ENCODE peak calls at places on chromosomes 3 and 15, in ten cellular contexts. N is occipital lobe; W is stimulated activated CD4-positive, alpha-beta T cell treated with anti-CD3 and anti-CD28 coated beads, TNF-alpha, amount 100 ng/mL, for 24 hours; P is T-cell; Y is memory B cell; H is hypothalamus; B is HCT116; K is AG09309; V is GM23338; J is mesothelial cell of epicardium. A is an unnamed sample.
A peak's percentile ranks its signal among the peaks of the same experiment; 100 is the strongest.

GRCh38 chr15:80367661-80368060 is 36.5 kb upstream of the ARNT2 start:
- DNase-seq in N (no peak), W (no peak), P (no peak), Y (no peak), H (no peak), B (no peak), K (no peak), V (no peak), J (no peak), A (no peak)

GRCh38 chr3:104584702-104585101 is 782.0 kb upstream of the ALCAM start:
- DNase-seq in N (no peak), W (no peak), P (no peak), Y (no peak), H (no peak), B (no peak), K (no peak), V (no peak), J (no peak), A (no peak)

GRCh38 chr3:53890726-53891499 is 746 bp downstream of the SELENOK start:
- DNase-seq in N (no peak), W (no peak), P (peak; percentile 74), Y (peak; percentile 42), H (no peak), B (peak; percentile 41), K (no peak), V (peak; percentile 69), J (no peak), A (no peak)

GRCh38 chr15:73957276-73957675 is 31.0 kb downstream of the LOXL1 start:
- DNase-seq in N (no peak), W (no peak), P (no peak), Y (no peak), H (no peak), B (no peak), K (no peak), V (no peak), J (no peak), A (no peak)

GRCh38 chr3:183318846-183319770 is 66.1 kb downstream of the B3GNT5 start:
- DNase-seq in N (no peak), W (no peak), P (no peak), Y (no peak), H (no peak), B (no peak), K (no peak), V (no peak), J (no peak), A (no peak)

GRCh38 chr3:188031106-188031505 is 122.9 kb upstream of the LPP start:
- DNase-seq in N (no peak), W (no peak), P (no peak), Y (no peak), H (no peak), B (no peak), K (no peak), V (no peak), J (no peak), A (no peak)

GRCh38 chr3:186108106-186108940 is 566 bp downstream of the ETV5 start:
- DNase-seq in N (no peak), W (no peak), P (no peak), Y (no peak), H (no peak), B (peak; percentile 33), K (no peak), V (peak; percentile 89), J (peak; percentile 60), A (no peak)

GRCh38 chr15:48031466-48031865 is 89.3 kb upstream of the SLC24A5 start:
- DNase-seq in N (no peak), W (no peak), P (no peak), Y (no peak), H (no peak), B (no peak), K (no peak), V (no peak), J (no peak), A (no peak)

GRCh38 chr15:21260966-21261395 is 179.3 kb downstream of the POTEB3 start:
- DNase-seq in N (no peak), W (no peak), P (no peak), Y (no peak), H (no peak), B (no peak), K (no peak), V (no peak), J (peak; percentile 43), A (no peak)

GRCh38 chr3:197590313-197590962 is 34.7 kb upstream of the BDH1 start:
- DNase-seq in N (no peak), W (no peak), P (no peak), Y (no peak), H (no peak), B (no peak), K (no peak), V (no peak), J (no peak), A (no peak)

GRCh38 chr15:46703352-46703861 is 1013.9 kb upstream of the SEMA6D start:
- DNase-seq in N (no peak), W (no peak), P (no peak), Y (no peak), H (no peak), B (no peak), K (no peak), V (no peak), J (no peak), A (no peak)

GRCh38 chr3:35645189-35645588 is 5.9 kb downstream of the ARPP21 start:
- DNase-seq in N (no peak), W (no peak), P (no peak), Y (no peak), H (no peak), B (no peak), K (no peak), V (no peak), J (no peak), A (no peak)

GRCh38 chr3:77038468-77038927 is 1.4 kb upstream of the ROBO2 start:
- DNase-seq in N (peak; percentile 67), W (no peak), P (no peak), Y (no peak), H (peak; percentile 10), B (no peak), K (peak; percentile 59), V (peak; percentile 95), J (peak; percentile 57), A (peak; percentile 58)

GRCh38 chr15:71761649-71762048 is 48.7 kb upstream of the NR2E3 start:
- DNase-seq in N (no peak), W (no peak), P (no peak), Y (no peak), H (no peak), B (peak; percentile 76), K (peak; percentile 62), V (no peak), J (no peak), A (peak; percentile 64)

GRCh38 chr3:70360985-70361384 is 48.5 kb upstream of the MDFIC2 start:
- DNase-seq in N (no peak), W (no peak), P (no peak), Y (no peak), H (no peak), B (no peak), K (no peak), V (no peak), J (no peak), A (no peak)

GRCh38 chr3:72375237-72376154 is 472.7 kb downstream of the SHQ1 start:
- DNase-seq in N (no peak), W (peak; percentile 11), P (no peak), Y (no peak), H (no peak), B (no peak), K (no peak), V (peak; percentile 31), J (no peak), A (no peak)

GRCh38 chr3:53030864-53031445 is 14.9 kb downstream of the SFMBT1 start:
- DNase-seq in N (no peak), W (no peak), P (peak; percentile 43), Y (peak; percentile 9), H (no peak), B (no peak), K (no peak), V (peak; percentile 65), J (no peak), A (no peak)

GRCh38 chr15:70826634-70827033 is 27.3 kb downstream of the LARP6 start:
- DNase-seq in N (no peak), W (no peak), P (no peak), Y (no peak), H (no peak), B (peak; percentile 29), K (peak; percentile 76), V (no peak), J (no peak), A (no peak)

GRCh38 chr15:37046876-37047614 is 53.3 kb downstream of the MEIS2 start:
- DNase-seq in N (no peak), W (no peak), P (no peak), Y (no peak), H (no peak), B (no peak), K (peak; percentile 38), V (peak; percentile 84), J (no peak), A (no peak)

GRCh38 chr3:186841637-186842036 is 873 bp upstream of the ADIPOQ start:
- DNase-seq in N (no peak), W (no peak), P (no peak), Y (no peak), H (no peak), B (no peak), K (no peak), V (no peak), J (no peak), A (no peak)

GRCh38 chr15:81820236-81820635 is 225.6 kb downstream of the MEX3B start:
- DNase-seq in N (no peak), W (no peak), P (no peak), Y (no peak), H (no peak), B (no peak), K (no peak), V (no peak), J (no peak), A (no peak)

GRCh38 chr3:8069981-8070380 is 431.6 kb upstream of the LMCD1 start:
- DNase-seq in N (no peak), W (no peak), P (no peak), Y (no peak), H (no peak), B (no peak), K (no peak), V (no peak), J (no peak), A (no peak)

A was measured in glomerular endothelial cell.